ENCODE peak calls at places on chromosomes 11 and 22, in five cellular contexts. J is GM23248, P is MM.1S, T is DND-41, Q is endothelial cell of umbilical vein. D is an unnamed sample.

GRCh38 chr11:66849501-66850234 is 6.4 kb downstream of the RCE1 start:
- DNase-seq in J (no peak), Q (no peak), P (no peak), T (no peak), D (peak)

GRCh38 chr11:27907534-27907933 is 200.4 kb downstream of the KIF18A start:
- DNase-seq in Q (no peak), J (no peak), P (peak), T (no peak), D (no peak)

GRCh38 chr11:12813371-12814225 is 139.4 kb downstream of the TEAD1 start:
- DNase-seq in P (no peak), J (peak), Q (peak), T (no peak), D (peak)

GRCh38 chr22:20084547-20085413 is 4.7 kb downstream of the DGCR8 start:
- DNase-seq in P (no peak), Q (no peak), J (peak), T (peak), D (peak)

GRCh38 chr11:44133335-44133946 is 38.0 kb downstream of the EXT2 start:
- DNase-seq in T (no peak), J (peak), P (no peak), Q (peak), D (no peak)

GRCh38 chr22:46043339-46043738 is 66.4 kb upstream of the WNT7B start:
- DNase-seq in Q (no peak), J (no peak), P (no peak), T (no peak), D (peak)

GRCh38 chr11:17684550-17684949 is 34.8 kb upstream of the MYOD1 start:
- DNase-seq in Q (no peak), T (no peak), J (no peak), P (no peak), D (no peak)

GRCh38 chr22:30310881-30311771 is 15.6 kb downstream of the TBC1D10A start:
- DNase-seq in P (no peak), J (peak), T (no peak), Q (no peak), D (peak)

GRCh38 chr11:12963789-12964536 is 45.2 kb upstream of the RASSF10 start:
- DNase-seq in P (peak), J (peak), Q (peak), T (peak), D (no peak)

GRCh38 chr11:114080219-114080618 is 20.7 kb downstream of the ZBTB16 start:
- DNase-seq in Q (peak), P (peak), J (peak), T (no peak), D (no peak)

GRCh38 chr11:14748093-14748492 is 104.5 kb downstream of the PDE3B start:
- DNase-seq in T (no peak), Q (no peak), P (no peak), J (no peak), D (no peak)

GRCh38 chr11:80930038-80930437 is 1489.2 kb upstream of the TENM4 start:
- DNase-seq in Q (no peak), J (no peak), P (no peak), T (no peak), D (no peak)

GRCh38 chr22:46124383-46125144 is 25.8 kb upstream of the PPARA start:
- DNase-seq in Q (no peak), T (no peak), J (no peak), P (no peak), D (no peak)

GRCh38 chr11:122895591-122895990 is 13.0 kb downstream of the JHY start:
- DNase-seq in Q (no peak), P (no peak), J (no peak), T (no peak), D (no peak)

GRCh38 chr11:11975201-11976092 is 33.0 kb downstream of the DKK3 start:
- DNase-seq in T (no peak), J (no peak), Q (no peak), P (no peak), D (no peak)

GRCh38 chr11:62017878-62018642 is 50.6 kb upstream of the FTH1 start:
- DNase-seq in P (no peak), J (no peak), T (no peak), Q (no peak), D (no peak)

GRCh38 chr22:49083607-49084006 is 744.1 kb downstream of the BRD1 start:
- DNase-seq in T (no peak), P (no peak), J (no peak), Q (no peak), D (peak)

GRCh38 chr11:3853935-3854659 is 1.4 kb upstream of the STIM1 start:
- DNase-seq in T (peak), J (no peak), P (peak), Q (no peak), D (no peak)

DNA sequence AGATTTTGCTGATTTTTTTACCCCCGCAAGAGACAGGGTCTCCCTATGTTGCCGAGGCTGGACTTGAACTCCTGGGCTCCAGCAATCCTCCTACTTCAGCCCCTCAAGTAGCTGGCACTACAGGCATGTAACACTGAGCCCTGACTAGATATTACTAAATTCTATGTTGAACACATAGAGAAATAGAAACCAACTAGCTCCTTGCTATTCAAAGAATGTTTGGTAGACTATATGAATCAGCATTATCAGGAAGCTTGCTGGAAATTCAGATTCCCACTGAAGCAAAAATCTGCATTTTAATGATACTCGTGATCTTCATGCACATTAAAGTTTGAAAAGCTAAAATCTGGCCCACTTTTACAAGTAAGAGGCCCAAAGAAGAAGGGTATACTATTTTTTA is 11.9 kb downstream of the TMEM41B start:
- DNase-seq in Q (no peak), J (peak), P (no peak), T (no peak), D (no peak)
- H3K27ac ChIP-seq in Q (no peak), J (peak), P (no peak), T (no peak), D (no peak)

GRCh38 chr22:35900483-35901168 is 128.0 kb downstream of the RBFOX2 start:
- DNase-seq in P (no peak), T (no peak), J (peak), Q (peak), D (no peak)

GRCh38 chr22:35904332-35904692 is 124.3 kb downstream of the RBFOX2 start:
- DNase-seq in P (no peak), Q (no peak), T (no peak), J (no peak), D (no peak)

GRCh38 chr22:35905894-35906293 is 122.7 kb downstream of the RBFOX2 start:
- DNase-seq in P (no peak), J (no peak), T (no peak), Q (no peak), D (no peak)

GRCh38 chr22:35904752-35905151 is 123.9 kb downstream of the RBFOX2 start:
- DNase-seq in T (no peak), J (no peak), Q (no peak), P (no peak), D (no peak)

GRCh38 chr22:35903571-35904331 is 124.9 kb downstream of the RBFOX2 start:
- DNase-seq in Q (peak), J (no peak), P (no peak), T (no peak), D (no peak)
- H3K9ac ChIP-seq in Q (no peak), J (no peak), P (no peak), T (no peak), D (no peak)

GRCh38 chr11:64096835-64097234 is 61.1 kb downstream of the FLRT1 start:
- DNase-seq in Q (no peak), P (no peak), J (no peak), T (no peak), D (no peak)
- H3K27ac ChIP-seq in Q (no peak), P (no peak), J (no peak), T (no peak), D (no peak)

DNA sequence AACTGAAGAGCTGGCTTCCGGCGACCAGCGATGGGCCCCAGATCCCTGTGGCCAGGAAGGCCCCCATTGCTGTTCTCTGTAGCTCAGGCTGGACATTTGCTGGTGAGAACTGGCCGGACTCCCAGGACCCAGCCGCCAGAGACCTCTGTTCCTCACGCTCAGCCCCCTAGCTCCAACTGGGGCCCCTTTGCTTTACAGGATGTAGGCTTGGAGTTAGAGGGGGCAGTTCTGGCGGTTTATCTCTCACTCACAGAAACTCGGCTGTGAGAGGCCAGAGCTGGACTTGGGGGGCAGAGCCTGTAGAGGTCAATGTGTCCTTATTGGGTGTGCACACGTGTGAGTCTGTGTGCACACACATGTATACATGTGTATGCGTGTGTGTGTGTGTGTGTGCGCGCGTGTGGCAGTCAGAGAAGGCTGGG is 494 bp downstream of the SMIM38 start:
- DNase-seq in J (no peak), T (no peak), Q (no peak), P (no peak), D (no peak)
- H3K9ac ChIP-seq in J (no peak), T (no peak), Q (no peak), P (no peak), D (no peak)

DNA sequence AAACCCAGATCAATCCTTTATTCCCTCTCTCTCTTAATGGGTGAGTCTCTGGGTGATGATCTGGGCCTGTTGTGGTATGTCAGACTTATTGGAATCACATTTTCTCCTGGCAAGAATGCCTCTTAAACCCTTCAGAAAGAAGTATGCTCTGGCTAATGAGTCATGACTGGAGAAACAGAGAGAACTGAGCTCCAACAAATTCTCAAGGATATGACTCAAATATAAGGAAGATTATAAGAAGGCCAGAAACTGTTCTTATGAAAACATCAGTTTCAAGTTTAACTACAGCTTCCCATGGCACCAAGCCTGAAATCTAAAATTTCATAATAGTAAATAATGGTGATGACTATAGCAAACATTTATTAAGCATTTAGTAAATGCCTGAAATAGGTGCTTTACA is 83.9 kb downstream of the OR5AK2 start:
- DNase-seq in P (no peak), T (no peak), J (peak), Q (peak), D (no peak)
- H3K27ac ChIP-seq in P (no peak), T (no peak), J (peak), Q (peak), D (peak)

GRCh38 chr11:47394322-47395224 is 13.8 kb upstream of the SLC39A13 start:
- DNase-seq in J (no peak), P (peak), T (peak), Q (peak), D (peak)

GRCh38 chr11:47391711-47392432 is 13.5 kb upstream of the SPI1 start:
- DNase-seq in J (no peak), Q (no peak), T (no peak), P (no peak), D (peak)

GRCh38 chr11:47394050-47394321 is 14.4 kb upstream of the SLC39A13 start:
- DNase-seq in T (no peak), J (no peak), P (no peak), Q (no peak), D (peak)

GRCh38 chr11:47392546-47393162 is 14.3 kb upstream of the SPI1 start:
- DNase-seq in T (no peak), J (no peak), P (no peak), Q (no peak), D (peak)

DNA sequence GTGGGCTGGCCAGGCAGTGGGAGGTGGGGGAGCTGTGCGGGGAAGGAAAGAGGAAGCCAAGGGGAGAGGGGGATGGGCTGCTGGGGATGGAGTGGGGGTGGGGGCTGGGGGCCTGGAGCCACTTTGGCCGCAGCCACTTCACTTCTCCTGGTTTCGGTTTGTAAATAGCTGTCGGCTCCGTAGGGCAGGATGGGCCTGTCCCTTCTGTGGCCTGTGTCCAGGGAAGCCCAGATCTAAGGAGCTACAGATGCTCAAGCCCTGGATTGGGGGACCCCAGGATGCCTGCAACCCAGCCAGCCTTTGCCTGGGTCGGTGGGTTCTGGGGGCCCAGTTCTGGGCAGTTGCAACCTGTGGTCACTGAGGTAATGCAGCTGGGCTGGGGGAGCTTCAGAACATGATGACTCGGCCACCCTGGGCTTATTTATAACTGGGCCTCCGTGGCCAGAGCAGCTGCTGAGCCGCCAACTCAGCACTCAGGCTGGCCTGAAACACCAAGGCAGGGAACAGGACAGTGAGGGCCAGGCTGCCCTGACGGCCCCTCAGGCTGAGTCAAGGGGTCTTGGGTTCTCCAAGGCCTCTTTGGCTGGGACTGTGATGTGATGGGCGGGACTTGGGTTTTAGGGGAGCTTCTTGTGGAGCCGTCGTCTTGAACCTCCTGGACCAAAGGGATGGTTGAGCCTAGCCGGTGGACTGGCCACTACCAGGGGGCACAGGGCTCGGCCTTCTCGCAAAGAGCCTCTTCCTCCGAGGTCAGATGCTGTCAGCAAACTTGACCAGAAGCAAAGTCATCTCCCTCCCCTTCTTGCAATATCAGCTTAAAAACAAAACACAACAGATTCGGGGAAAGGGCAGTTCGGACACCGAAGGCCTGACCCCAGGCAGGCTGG is 15.0 kb upstream of the SLC39A13 start:
- DNase-seq in J (peak), P (peak), T (no peak), Q (peak), D (peak)
- H3K9ac ChIP-seq in J (peak), P (no peak), T (no peak), Q (no peak), D (no peak)

DNA sequence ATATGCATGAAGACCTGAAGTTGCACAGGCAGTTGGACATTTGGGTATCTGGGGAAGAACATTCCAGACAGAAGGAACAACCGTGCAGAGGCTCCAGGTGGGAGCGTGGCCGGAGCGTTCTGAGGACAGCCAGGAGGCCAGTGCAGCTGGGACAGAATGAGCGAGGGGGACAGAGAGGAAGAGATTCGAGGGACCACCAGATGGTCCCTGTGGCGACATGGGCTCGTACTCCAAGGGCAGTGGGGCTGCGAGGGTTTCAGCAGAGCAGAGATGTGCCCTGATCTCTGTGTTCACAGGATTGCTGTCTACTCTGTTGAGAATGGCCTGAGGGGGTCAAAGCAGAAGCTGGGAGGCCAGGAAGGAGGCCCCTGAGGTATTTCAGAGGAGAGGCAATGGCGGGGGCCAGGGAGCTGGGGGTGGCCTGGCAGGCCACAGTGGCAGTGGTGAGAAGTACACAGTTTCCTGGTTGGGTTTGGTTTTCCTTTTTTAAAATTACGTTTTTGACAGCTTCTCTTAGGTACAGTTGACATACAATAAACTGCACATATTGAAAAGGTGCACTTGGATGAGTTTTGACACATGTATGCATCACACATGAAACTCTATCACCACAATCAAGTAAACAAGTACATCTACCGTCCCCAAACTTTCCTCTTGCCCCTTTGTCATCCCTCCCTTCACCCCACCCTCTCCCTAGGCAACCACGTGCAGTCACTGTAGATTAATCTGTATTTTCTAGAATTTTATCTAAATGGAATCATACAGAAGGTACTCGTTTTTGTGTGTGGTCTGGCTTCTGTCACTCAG is 24.8 kb upstream of the SOX10 start:
- DNase-seq in P (no peak), Q (no peak), T (no peak), J (no peak), D (no peak)
- H3K27ac ChIP-seq in P (no peak), Q (no peak), T (no peak), J (no peak), D (no peak)

D was measured in kidney.